ENCODE peak calls at places on chromosomes 2 and 18, in six cellular contexts. A is H9, H is IMR-90, J is mesenchymal stem cell, O is H1, E is trophoblast cell. C is an unnamed sample.

GRCh38 chr2:120195575-120195974 is 27.6 kb downstream of the TMEM185B start:
- DNase-seq in A (no peak), H (no peak), J (no peak), O (no peak), E (no peak), C (no peak)

GRCh38 chr18:52130621-52131020 is 209.4 kb upstream of the DCC start:
- DNase-seq in A (no peak), H (no peak), J (no peak), O (no peak), E (no peak), C (no peak)

GRCh38 chr18:27996792-27997191 is 180.1 kb downstream of the CDH2 start:
- DNase-seq in A (no peak), H (peak), J (peak), O (no peak), E (no peak), C (no peak)

GRCh38 chr2:39568561-39569006 is 97.1 kb upstream of the TMEM178A start:
- DNase-seq in A (no peak), H (peak), J (peak), O (no peak), E (peak), C (no peak)

GRCh38 chr2:676647-677055 is 555 bp downstream of the TMEM18 start:
- DNase-seq in A (peak), H (peak), J (peak), O (no peak), E (peak), C (peak)

GRCh38 chr2:69616755-69617154 is 26.8 kb downstream of the AAK1 start:
- DNase-seq in A (no peak), H (no peak), J (no peak), O (no peak), E (peak), C (no peak)

GRCh38 chr2:20190862-20191713 is 33.8 kb downstream of the SDC1 start:
- DNase-seq in A (peak), H (no peak), J (peak), O (peak), E (no peak), C (peak)

GRCh38 chr18:37457337-37457736 is 108.3 kb downstream of the CELF4 start:
- DNase-seq in A (no peak), H (no peak), J (no peak), O (no peak), E (no peak), C (peak)

GRCh38 chr18:32450026-32450681 is 20.5 kb downstream of the GAREM1 start:
- DNase-seq in A (no peak), H (no peak), J (peak), O (no peak), E (no peak), C (no peak)

GRCh38 chr2:98634406-98635092 is 26.2 kb downstream of the UNC50 start:
- DNase-seq in A (peak), H (no peak), J (no peak), O (peak), E (peak), C (peak)

GRCh38 chr2:218079943-218080913 is 11.2 kb downstream of the RUFY4 start:
- DNase-seq in A (peak), H (no peak), J (no peak), O (no peak), E (no peak), C (no peak)

GRCh38 chr2:31558401-31559295 is 22.1 kb downstream of the SRD5A2 start:
- DNase-seq in A (no peak), H (peak), J (no peak), O (no peak), E (peak), C (no peak)

GRCh38 chr2:226478121-226478809 is 321.4 kb downstream of the IRS1 start:
- DNase-seq in A (peak), H (peak), J (peak), O (no peak), E (peak), C (peak)

GRCh38 chr2:28063492-28063962 is 173.0 kb downstream of the BABAM2 start:
- DNase-seq in A (no peak), H (no peak), J (no peak), O (no peak), E (no peak), C (no peak)

GRCh38 chr2:96493072-96493471 is 12.1 kb downstream of the NEURL3 start:
- DNase-seq in A (peak), H (no peak), J (no peak), O (no peak), E (peak), C (no peak)

GRCh38 chr2:119432882-119433522 is 1.3 kb downstream of the TMEM37 start:
- DNase-seq in A (peak), H (no peak), J (no peak), O (no peak), E (no peak), C (no peak)

GRCh38 chr18:13279181-13280065 is 60.9 kb downstream of the LDLRAD4 start:
- DNase-seq in A (no peak), H (no peak), J (no peak), O (no peak), E (no peak), C (no peak)

GRCh38 chr2:85887566-85888019 is 1.2 kb downstream of the ST3GAL5 start:
- DNase-seq in A (no peak), H (peak), J (peak), O (no peak), E (no peak), C (no peak)

GRCh38 chr18:63233334-63233733 is 86.2 kb downstream of the BCL2 start:
- DNase-seq in A (no peak), H (no peak), J (no peak), O (no peak), E (no peak), C (no peak)

GRCh38 chr18:35695384-35695783 is 113.8 kb downstream of the GALNT1 start:
- DNase-seq in A (no peak), H (no peak), J (no peak), O (no peak), E (no peak), C (no peak)

GRCh38 chr2:177908182-177908581 is 164.4 kb downstream of the PDE11A start:
- DNase-seq in A (peak), H (peak), J (no peak), O (no peak), E (no peak), C (no peak)

GRCh38 chr2:164840930-164841718 is 499 bp downstream of the COBLL1 start:
- DNase-seq in A (peak), H (peak), J (peak), O (peak), E (peak), C (peak)

GRCh38 chr2:216279459-216279858 is 92.8 kb downstream of the MARCHF4 start:
- DNase-seq in A (no peak), H (peak), J (peak), O (no peak), E (no peak), C (no peak)

GRCh38 chr18:22391571-22392359 is 25.9 kb downstream of the CTAGE1 start:
- DNase-seq in A (no peak), H (peak), J (peak), O (no peak), E (peak), C (no peak)

GRCh38 chr2:32680937-32681336 is 53.1 kb downstream of the TTC27 start:
- DNase-seq in A (no peak), H (peak), J (no peak), O (no peak), E (no peak), C (no peak)

GRCh38 chr2:11074246-11074820 is 80.9 kb upstream of the SLC66A3 start:
- DNase-seq in A (no peak), H (no peak), J (no peak), O (peak), E (no peak), C (no peak)

GRCh38 chr18:25109484-25109883 is 242.5 kb downstream of the ZNF521 start:
- DNase-seq in A (no peak), H (peak), J (peak), O (no peak), E (no peak), C (no peak)

GRCh38 chr2:178197791-178198190 is 3.5 kb downstream of the OSBPL6 start:
- DNase-seq in A (no peak), H (no peak), J (no peak), O (no peak), E (no peak), C (no peak)

GRCh38 chr2:164447660-164448059 is 173.6 kb downstream of the GRB14 start:
- DNase-seq in A (no peak), H (no peak), J (no peak), O (no peak), E (no peak), C (no peak)

GRCh38 chr2:10414000-10414451 is 34.1 kb downstream of the ODC1 start:
- DNase-seq in A (no peak), H (peak), J (peak), O (no peak), E (no peak), C (no peak)

GRCh38 chr2:64380853-64381527 is 73.0 kb upstream of the LGALSL start:
- DNase-seq in A (no peak), H (no peak), J (no peak), O (no peak), E (no peak), C (no peak)

GRCh38 chr2:215579809-215580208 is 143.9 kb upstream of the FN1 start:
- DNase-seq in A (no peak), H (peak), J (peak), O (no peak), E (peak), C (no peak)

GRCh38 chr2:118634876-118635275 is 212.6 kb downstream of the EN1 start:
- DNase-seq in A (no peak), H (no peak), J (no peak), O (no peak), E (no peak), C (no peak)

GRCh38 chr2:172095146-172095904 is 7.4 kb downstream of the DLX2 start:
- DNase-seq in A (peak), H (peak), J (peak), O (peak), E (peak), C (peak)

GRCh38 chr18:56443508-56443907 is 194.9 kb downstream of the TXNL1 start:
- DNase-seq in A (no peak), H (no peak), J (no peak), O (no peak), E (no peak), C (no peak)

GRCh38 chr18:47413327-47413726 is 161.9 kb upstream of the SKOR2 start:
- DNase-seq in A (no peak), H (no peak), J (no peak), O (no peak), E (no peak), C (no peak)

GRCh38 chr18:36265035-36265434 is 32.5 kb upstream of the FHOD3 start:
- DNase-seq in A (no peak), H (no peak), J (peak), O (no peak), E (peak), C (no peak)

GRCh38 chr2:66839551-66840320 is 404.8 kb downstream of the MEIS1 start:
- DNase-seq in A (no peak), H (peak), J (peak), O (no peak), E (peak), C (no peak)

GRCh38 chr2:208269091-208269490 is 3.0 kb downstream of the PIKFYVE start:
- DNase-seq in A (no peak), H (no peak), J (no peak), O (no peak), E (no peak), C (no peak)

DNA sequence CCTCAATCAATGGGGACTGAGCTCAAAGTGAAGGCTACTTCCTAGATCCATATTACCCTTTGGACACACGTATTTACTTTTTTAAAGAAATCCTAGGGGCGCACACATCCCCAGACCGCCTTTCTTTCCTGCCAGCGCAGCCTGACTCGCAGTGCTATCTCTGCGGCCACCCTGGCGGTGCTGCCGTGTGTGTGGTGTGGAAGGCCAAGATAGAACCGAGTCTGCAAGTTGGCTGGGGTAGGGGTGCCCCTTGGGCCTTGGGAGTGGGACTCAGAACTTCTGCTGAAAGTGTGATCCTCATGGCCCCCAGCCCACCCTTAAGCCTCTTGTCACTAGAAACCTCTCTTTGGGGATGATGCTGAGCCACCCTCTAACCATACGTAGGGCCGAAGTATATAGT is 143.7 kb downstream of the KLHL29 start:
- DNase-seq in A (no peak), H (no peak), J (no peak), O (no peak), E (no peak), C (no peak)
- H4K91ac ChIP-seq in A (no peak), H (no peak), J (no peak), O (no peak), E (no peak), C (no peak)

GRCh38 chr2:95074663-95075439 is 46.8 kb downstream of the MRPS5 start:
- DNase-seq in A (no peak), H (no peak), J (no peak), O (no peak), E (no peak), C (no peak)
- H4K91ac ChIP-seq in A (no peak), H (no peak), J (no peak), O (no peak), E (no peak), C (no peak)

GRCh38 chr2:145715601-145716000 is 1195.7 kb upstream of the ZEB2 start:
- DNase-seq in A (no peak), H (no peak), J (no peak), O (no peak), E (no peak), C (no peak)
- H4K91ac ChIP-seq in A (no peak), H (no peak), J (no peak), O (no peak), E (no peak), C (no peak)

GRCh38 chr18:58649966-58650816 is 21.1 kb upstream of the MALT1 start:
- DNase-seq in A (no peak), H (peak), J (peak), O (no peak), E (no peak), C (no peak)

GRCh38 chr18:58657081-58657480 is 14.2 kb upstream of the MALT1 start:
- DNase-seq in A (no peak), H (no peak), J (no peak), O (no peak), E (no peak), C (no peak)

GRCh38 chr18:58654896-58655614 is 16.2 kb upstream of the MALT1 start:
- DNase-seq in A (no peak), H (no peak), J (no peak), O (no peak), E (no peak), C (no peak)

GRCh38 chr18:58657494-58657893 is 13.8 kb upstream of the MALT1 start:
- DNase-seq in A (no peak), H (no peak), J (no peak), O (no peak), E (no peak), C (no peak)

DNA sequence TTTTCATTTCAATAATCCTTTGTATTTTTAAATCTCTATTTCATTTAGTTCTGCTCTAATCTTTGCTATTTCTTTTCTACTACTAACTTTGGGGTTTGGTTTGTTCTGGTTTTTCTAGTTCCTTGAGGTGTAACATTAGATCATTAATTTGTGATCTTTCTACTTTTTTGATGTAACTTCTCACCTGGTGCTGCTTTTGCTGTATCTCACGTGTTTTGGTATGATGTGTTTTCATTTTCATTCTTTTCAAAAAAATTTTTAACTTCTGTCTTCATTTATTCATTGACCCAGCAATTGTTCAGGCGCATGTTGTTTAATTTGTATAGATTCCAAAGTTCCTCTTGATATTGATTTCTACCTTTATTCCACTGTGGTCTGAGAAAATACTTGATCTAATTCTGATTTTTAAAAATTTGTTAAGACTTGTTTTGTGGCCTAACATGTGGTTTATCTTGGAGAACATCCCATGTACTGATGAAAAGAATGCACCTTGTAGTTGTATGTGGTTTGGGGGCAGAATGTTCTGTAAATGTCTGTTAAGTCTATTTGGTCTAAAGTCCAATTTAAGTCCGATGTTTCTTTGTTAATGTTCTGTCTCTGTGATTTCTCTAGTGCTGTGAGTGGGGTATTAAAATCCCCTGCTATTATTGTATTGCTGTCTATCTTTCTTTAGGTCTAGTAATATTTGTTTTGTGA is 17.3 kb upstream of the MALT1 start:
- DNase-seq in A (no peak), H (no peak), J (no peak), O (no peak), E (no peak), C (no peak)
- H4K91ac ChIP-seq in A (no peak), H (no peak), J (no peak), O (no peak), E (no peak), C (no peak)

GRCh38 chr2:6760132-6760531 is 105.6 kb downstream of the CMPK2 start:
- DNase-seq in A (no peak), H (no peak), J (no peak), O (no peak), E (no peak), C (no peak)
- H4K91ac ChIP-seq in A (no peak), H (no peak), J (peak), O (peak), E (no peak), C (no peak)

GRCh38 chr18:50159654-50160046 is 35.3 kb downstream of the MYO5B start:
- DNase-seq in A (no peak), H (no peak), J (no peak), O (no peak), E (no peak), C (no peak)
- H4K91ac ChIP-seq in A (no peak), H (no peak), J (no peak), O (no peak), E (peak), C (peak)